ENCODE peak calls at places on chromosome 1, in seven cellular contexts. L, J, N, Y, B, P and M are unnamed samples.

GRCh38 chr1:212692774-212693644 is 6.6 kb downstream of the BATF3 start:
- DNase-seq in N (peak; percentile 31), J (no peak), Y (no peak), P (no peak), L (no peak), B (no peak), M (no peak)

GRCh38 chr1:242877229-242877628 is 352.7 kb upstream of the PLD5 start:
- DNase-seq in J (no peak), P (no peak), L (no peak), B (no peak), N (no peak), Y (no peak), M (no peak)

GRCh38 chr1:226355679-226356583 is 47.0 kb upstream of the LIN9 start:
- DNase-seq in J (no peak), Y (no peak), L (no peak), N (no peak), B (no peak), P (no peak), M (no peak)

GRCh38 chr1:247402099-247402706 is 13.8 kb upstream of the NLRP3 start:
- DNase-seq in B (no peak), N (no peak), J (no peak), P (no peak), L (no peak), Y (no peak), M (no peak)

GRCh38 chr1:176897350-176898236 is 266.9 kb downstream of the ASTN1 start:
- DNase-seq in J (no peak), Y (peak; percentile 18), N (peak; percentile 82), P (peak; percentile 89), B (peak; percentile 78), L (no peak), M (peak; percentile 84)

GRCh38 chr1:235919127-235919796 is 52.6 kb upstream of the LYST start:
- DNase-seq in B (no peak), N (no peak), J (no peak), P (no peak), Y (no peak), L (no peak), M (no peak)

GRCh38 chr1:19209439-19209989 is 552 bp downstream of the UBR4 start:
- DNase-seq in L (no peak), P (no peak), Y (no peak), N (no peak), J (peak; percentile 48), B (no peak), M (no peak)

GRCh38 chr1:1145547-1145914 is 28.1 kb upstream of the TTLL10 start:
- DNase-seq in N (no peak), J (no peak), B (no peak), P (no peak), L (no peak), Y (no peak), M (no peak)

GRCh38 chr1:115332813-115333608 is 5.0 kb downstream of the NGF start:
- DNase-seq in B (no peak), J (no peak), Y (no peak), P (no peak), L (no peak), N (no peak), M (no peak)

GRCh38 chr1:204503913-204504519 is 9.4 kb upstream of the PIK3C2B start:
- DNase-seq in J (no peak), P (no peak), Y (no peak), N (no peak), L (no peak), B (no peak), M (no peak)

GRCh38 chr1:22055463-22055862 is 3.0 kb downstream of the CDC42 start:
- DNase-seq in P (no peak), L (no peak), N (peak; percentile 16), B (no peak), J (no peak), Y (no peak), M (no peak)

GRCh38 chr1:55898191-55898590 is 681.2 kb downstream of the PLPP3 start:
- DNase-seq in L (no peak), Y (no peak), J (no peak), P (no peak), B (no peak), N (no peak), M (no peak)

GRCh38 chr1:167110586-167110985 is 16.7 kb downstream of the STYXL2 start:
- DNase-seq in P (no peak), Y (no peak), J (no peak), L (no peak), B (no peak), N (no peak), M (no peak)

GRCh38 chr1:40241372-40241771 is 6.4 kb upstream of the TMCO2 start:
- DNase-seq in J (no peak), N (no peak), P (no peak), L (no peak), Y (no peak), B (no peak), M (no peak)

GRCh38 chr1:48999321-48999720 is 222.6 kb upstream of the BEND5 start:
- DNase-seq in L (no peak), P (no peak), N (no peak), Y (no peak), B (no peak), J (no peak), M (no peak)

GRCh38 chr1:70486676-70487470 is 75.8 kb downstream of the CTH start:
- DNase-seq in B (no peak), Y (peak; percentile 29), P (no peak), L (no peak), N (no peak), J (no peak), M (no peak)

GRCh38 chr1:16012590-16013219 is 5.1 kb downstream of the HSPB7 start:
- DNase-seq in B (no peak), Y (no peak), L (no peak), N (no peak), J (no peak), P (peak; percentile 25), M (peak; percentile 82)

GRCh38 chr1:33137800-33138199 is 44.0 kb downstream of the TRIM62 start:
- DNase-seq in P (peak; percentile 71), N (no peak), J (no peak), Y (no peak), L (no peak), B (peak; percentile 55), M (peak; percentile 15)

GRCh38 chr1:150847499-150848060 is 28.8 kb downstream of the ARNT start:
- DNase-seq in N (no peak), J (no peak), Y (no peak), P (no peak), L (no peak), B (no peak), M (no peak)

GRCh38 chr1:72063364-72063763 is 219.0 kb downstream of the NEGR1 start:
- DNase-seq in B (no peak), J (no peak), L (no peak), Y (no peak), P (no peak), N (no peak), M (no peak)

GRCh38 chr1:205109711-205110110 is 12.1 kb downstream of the RBBP5 start:
- DNase-seq in Y (no peak), N (no peak), J (no peak), L (no peak), B (no peak), P (no peak), M (no peak)

GRCh38 chr1:201584510-201584991 is 45.6 kb downstream of the NAV1 start:
- DNase-seq in B (no peak), N (no peak), P (no peak), L (no peak), J (no peak), Y (no peak), M (no peak)

GRCh38 chr1:113223546-113223945 is 150.5 kb downstream of the LRIG2 start:
- DNase-seq in J (no peak), B (no peak), Y (no peak), N (no peak), P (no peak), L (no peak), M (no peak)